ENCODE peak calls at places on chromosomes 3 and 15, in five cellular contexts. I is colonic mucosa, Y is stomach, B is fibroblast of the aortic adventitia, M is foreskin keratinocyte. T is an unnamed sample.

GRCh38 chr3:131067983-131068382 is 41.3 kb downstream of the NEK11 start:
- DNase-seq in M (no peak), Y (no peak), B (no peak), I (no peak), T (peak)

GRCh38 chr3:195751584-195751983 is 30.8 kb downstream of the MUC20 start:
- DNase-seq in B (no peak), Y (no peak), I (no peak), M (no peak), T (no peak)

GRCh38 chr3:143090486-143090885 is 29.1 kb upstream of the CHST2 start:
- DNase-seq in I (no peak), M (no peak), Y (peak), B (no peak), T (no peak)

GRCh38 chr15:67033521-67033920 is 31.9 kb upstream of the SMAD3 start:
- DNase-seq in B (no peak), M (no peak), Y (no peak), I (no peak), T (peak)

GRCh38 chr15:45790325-45790943 is 155.6 kb downstream of the SQOR start:
- DNase-seq in I (peak), B (peak), M (no peak), Y (peak), T (no peak)

GRCh38 chr3:104392327-104392726 is 974.4 kb upstream of the ALCAM start:
- DNase-seq in B (no peak), Y (no peak), I (no peak), M (no peak), T (no peak)

GRCh38 chr3:59442056-59442455 is 392.2 kb upstream of the CFAP20DC start:
- DNase-seq in I (no peak), M (no peak), B (no peak), Y (no peak), T (no peak)

GRCh38 chr3:158761350-158761749 is 29.1 kb upstream of the RARRES1 start:
- DNase-seq in M (no peak), Y (no peak), I (no peak), B (no peak), T (no peak)

GRCh38 chr3:152314677-152315353 is 46.1 kb downstream of the MBNL1 start:
- DNase-seq in I (no peak), B (no peak), Y (no peak), M (no peak), T (no peak)

GRCh38 chr3:155442066-155442465 is 148.6 kb upstream of the STRIT1 start:
- DNase-seq in M (no peak), I (no peak), B (peak), Y (no peak), T (no peak)

GRCh38 chr15:87841426-87841998 is 415.0 kb downstream of the NTRK3 start:
- DNase-seq in M (no peak), I (no peak), Y (no peak), B (no peak), T (no peak)

GRCh38 chr15:68218847-68219798 is 10.4 kb downstream of the CLN6 start:
- DNase-seq in M (no peak), B (no peak), Y (peak), I (peak), T (no peak)

GRCh38 chr15:41505776-41506175 is 7.9 kb downstream of the LTK start:
- DNase-seq in M (no peak), B (no peak), Y (no peak), I (no peak), T (peak)

GRCh38 chr15:41504751-41505492 is 8.7 kb downstream of the LTK start:
- DNase-seq in Y (no peak), M (no peak), B (no peak), I (no peak), T (peak)

GRCh38 chr15:41503669-41504010 is 10.0 kb downstream of the ITPKA start:
- DNase-seq in I (no peak), B (no peak), M (no peak), Y (peak), T (no peak)

GRCh38 chr15:41507820-41508290 is 5.8 kb downstream of the LTK start:
- DNase-seq in Y (peak), B (no peak), I (peak), M (no peak), T (no peak)

GRCh38 chr15:41506796-41507341 is 6.8 kb downstream of the LTK start:
- DNase-seq in M (no peak), Y (no peak), B (no peak), I (no peak), T (no peak)
- TF ChIP-seq CTCF in M (peak), Y (no peak), B (no peak), I (peak), T (no peak)

GRCh38 chr15:70976856-70977255 is 84.2 kb downstream of the LRRC49 start:
- DNase-seq in Y (no peak), M (peak), B (peak), I (no peak), T (no peak)

GRCh38 chr15:70974004-70974832 is 81.6 kb downstream of the LRRC49 start:
- DNase-seq in I (no peak), Y (no peak), B (peak), M (peak), T (no peak)
- TF ChIP-seq CTCF in I (peak), Y (no peak), B (peak), M (peak), T (peak)

DNA sequence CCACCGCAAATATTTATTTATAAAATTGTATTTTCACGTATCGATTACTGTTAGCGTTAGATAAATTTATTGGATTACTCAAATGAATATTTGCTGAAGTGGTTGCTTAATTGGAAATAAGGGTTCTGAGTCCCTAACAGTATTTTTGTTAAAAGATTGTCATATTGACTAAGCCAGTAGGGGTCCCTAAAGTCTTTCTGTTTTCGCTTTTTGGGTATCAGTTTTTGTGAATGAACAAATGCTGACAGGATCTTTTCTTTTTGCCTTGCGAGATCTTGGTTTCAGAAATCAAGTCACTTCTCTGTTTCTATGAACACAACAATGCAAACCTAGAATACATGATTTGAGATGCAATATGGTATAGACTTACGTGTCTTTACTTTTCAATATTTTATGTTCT is 7.1 kb downstream of the RAD51 start:
- DNase-seq in B (peak), I (no peak), Y (no peak), M (no peak), T (no peak)
- TF ChIP-seq CTCF in B (peak), I (no peak), Y (no peak), M (peak), T (no peak)

GRCh38 chr3:127747751-127748521 is 74.4 kb downstream of the MGLL start:
- DNase-seq in B (peak), Y (peak), M (peak), I (peak), T (peak)
- TF ChIP-seq CTCF in B (peak), Y (peak), M (peak), I (no peak), T (no peak)

DNA sequence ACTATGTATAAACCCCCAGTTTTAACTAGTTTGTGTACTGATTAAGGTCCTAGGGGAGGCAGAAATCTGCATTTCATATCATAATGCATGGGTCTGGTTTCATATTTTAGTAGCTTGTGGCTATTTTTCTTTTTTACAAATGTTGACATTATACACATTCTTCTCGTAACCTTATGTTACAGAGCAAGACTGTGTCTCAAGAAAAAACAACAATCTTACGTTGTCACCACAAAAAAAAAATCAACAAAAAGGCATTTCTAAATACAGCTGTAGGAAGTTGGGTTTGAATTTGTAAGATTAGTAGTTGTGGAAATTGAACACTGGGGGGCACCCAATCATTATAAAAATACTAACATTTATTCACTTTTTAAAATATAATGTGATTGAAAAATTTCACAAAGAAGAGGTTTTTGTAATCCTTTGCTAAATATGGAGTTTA is 17.9 kb downstream of the SERP1 start:
- DNase-seq in B (peak), M (no peak), I (no peak), Y (no peak), T (no peak)
- TF ChIP-seq CTCF in B (peak), M (peak), I (no peak), Y (peak), T (peak)

GRCh38 chr3:81419196-81419595 is 342.2 kb downstream of the GBE1 start:
- DNase-seq in I (no peak), M (no peak), Y (no peak), B (peak), T (no peak)
- TF ChIP-seq CTCF in I (peak), M (peak), Y (no peak), B (peak), T (peak)

GRCh38 chr3:52299247-52299657 is 11.6 kb downstream of the GLYCTK start:
- DNase-seq in M (no peak), Y (no peak), I (no peak), B (no peak), T (no peak)

GRCh38 chr3:52298147-52299098 is 10.8 kb downstream of the GLYCTK start:
- DNase-seq in B (no peak), Y (no peak), M (no peak), I (no peak), T (no peak)

GRCh38 chr3:52297242-52298146 is 9.9 kb downstream of the GLYCTK start:
- DNase-seq in I (no peak), Y (no peak), M (no peak), B (no peak), T (peak)

GRCh38 chr3:52301042-52301441 is 13.4 kb downstream of the GLYCTK start:
- DNase-seq in M (no peak), B (no peak), I (no peak), Y (no peak), T (peak)

GRCh38 chr3:52299815-52300611 is 12.4 kb downstream of the GLYCTK start:
- DNase-seq in M (no peak), Y (peak), I (no peak), B (peak), T (peak)
- TF ChIP-seq CTCF in M (peak), Y (no peak), I (no peak), B (peak), T (no peak)

GRCh38 chr3:109532257-109533216 is 195.2 kb upstream of the DPPA4 start:
- DNase-seq in B (peak), I (peak), Y (peak), M (peak), T (no peak)
- TF ChIP-seq CTCF in B (peak), I (no peak), Y (peak), M (peak), T (no peak)

DNA sequence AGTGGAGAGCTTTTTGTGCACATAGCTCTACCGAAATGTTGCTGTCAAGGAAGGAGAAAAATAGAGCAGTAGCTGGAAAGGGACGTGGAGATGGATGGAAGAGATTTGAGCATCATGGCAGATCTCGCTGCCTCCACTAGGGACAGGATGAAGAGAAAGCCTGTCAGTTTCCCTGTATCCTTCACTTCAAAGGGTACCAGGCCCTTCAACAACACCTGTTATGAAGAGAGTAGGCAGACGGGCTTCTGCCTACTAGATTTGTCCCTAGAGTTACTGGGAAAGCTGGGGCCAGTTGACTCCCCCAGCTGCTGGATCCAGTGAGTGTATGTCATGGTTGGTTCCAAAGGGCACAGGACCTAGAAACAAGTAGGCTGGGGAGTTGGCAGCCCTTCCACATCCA is 150.8 kb downstream of the TLE3 start:
- DNase-seq in I (no peak), Y (no peak), M (no peak), B (no peak), T (no peak)
- TF ChIP-seq CTCF in I (no peak), Y (no peak), M (no peak), B (no peak), T (no peak)

GRCh38 chr15:57743424-57743823 is 36.9 kb downstream of the POLR2M start:
- DNase-seq in M (no peak), Y (no peak), I (no peak), B (no peak), T (no peak)
- TF ChIP-seq CTCF in M (peak), Y (no peak), I (no peak), B (no peak), T (no peak)

T was measured in heart left ventricle.